ENCODE peak calls at places on chromosomes 3 and 15, in six cellular contexts. A, P, X, E, M and W are unnamed samples.
A peak's percentile ranks its signal among the peaks of the same experiment; 100 is the strongest.

GRCh38 chr3:55664387-55664786 is 177.3 kb upstream of the WNT5A start:
- DNase-seq in A (no peak), P (no peak), X (no peak), E (no peak), M (no peak), W (peak; percentile 58)

GRCh38 chr3:16304065-16305010 is 39.3 kb downstream of the OXNAD1 start:
- DNase-seq in A (no peak), P (no peak), X (no peak), E (no peak), M (no peak), W (peak; percentile 24)

GRCh38 chr15:65077981-65078352 is 1.4 kb downstream of the KBTBD13 start:
- DNase-seq in A (peak; percentile 2), P (no peak), X (no peak), E (no peak), M (peak; percentile 26), W (peak; percentile 26)

GRCh38 chr15:45606841-45607240 is 19.7 kb downstream of the BLOC1S6 start:
- DNase-seq in A (no peak), P (no peak), X (no peak), E (no peak), M (no peak), W (no peak)

GRCh38 chr15:40331637-40332036 is 8.1 kb downstream of the INAFM2 start:
- DNase-seq in A (no peak), P (no peak), X (no peak), E (no peak), M (no peak), W (no peak)

GRCh38 chr15:44654858-44655257 is 8.6 kb downstream of the SPG11 start:
- DNase-seq in A (no peak), P (no peak), X (no peak), E (no peak), M (no peak), W (no peak)

GRCh38 chr3:71345429-71346027 is 238.0 kb downstream of the FOXP1 start:
- DNase-seq in A (no peak), P (no peak), X (no peak), E (no peak), M (no peak), W (no peak)

GRCh38 chr3:46087871-46088270 is 60.6 kb upstream of the XCR1 start:
- DNase-seq in A (no peak), P (no peak), X (no peak), E (no peak), M (no peak), W (no peak)

GRCh38 chr3:102979682-102980378 is 545.0 kb downstream of the ZPLD1 start:
- DNase-seq in A (no peak), P (no peak), X (no peak), E (no peak), M (no peak), W (peak; percentile 2)

GRCh38 chr3:172152869-172153268 is 113.5 kb downstream of the FNDC3B start:
- DNase-seq in A (no peak), P (no peak), X (no peak), E (no peak), M (no peak), W (no peak)

GRCh38 chr3:132898131-132898530 is 140.1 kb upstream of the TMEM108 start:
- DNase-seq in A (no peak), P (no peak), X (no peak), E (no peak), M (no peak), W (no peak)

GRCh38 chr3:138638641-138639040 is 30.1 kb downstream of the FAIM start:
- DNase-seq in A (no peak), P (no peak), X (no peak), E (no peak), M (no peak), W (no peak)

GRCh38 chr15:45091161-45091560 is 22.8 kb downstream of the DUOX2 start:
- DNase-seq in A (no peak), P (no peak), X (no peak), E (no peak), M (no peak), W (no peak)

GRCh38 chr3:110419096-110419495 is 652.5 kb upstream of the NECTIN3 start:
- DNase-seq in A (no peak), P (no peak), X (no peak), E (no peak), M (no peak), W (peak; percentile 4)

GRCh38 chr15:65249641-65250040 is 37.0 kb downstream of the PARP16 start:
- DNase-seq in A (peak; percentile 26), P (no peak), X (no peak), E (no peak), M (no peak), W (no peak)

GRCh38 chr3:62833538-62833937 is 41.7 kb downstream of the CADPS start:
- DNase-seq in A (no peak), P (no peak), X (no peak), E (no peak), M (no peak), W (peak; percentile 31)

GRCh38 chr15:31452595-31453557 is 126.2 kb downstream of the KLF13 start:
- DNase-seq in A (no peak), P (no peak), X (no peak), E (no peak), M (no peak), W (no peak)

GRCh38 chr15:29934251-29934650 is 112.0 kb upstream of the TJP1 start:
- DNase-seq in A (no peak), P (no peak), X (no peak), E (no peak), M (no peak), W (no peak)

GRCh38 chr15:99239545-99240198 is 9.7 kb downstream of the TTC23 start:
- DNase-seq in A (no peak), P (no peak), X (no peak), E (no peak), M (no peak), W (peak; percentile 11)

GRCh38 chr3:31680072-31680870 is 147.5 kb downstream of the STT3B start:
- DNase-seq in A (no peak), P (no peak), X (no peak), E (no peak), M (no peak), W (no peak)

GRCh38 chr15:77122576-77122975 is 51.7 kb upstream of the TSPAN3 start:
- DNase-seq in A (no peak), P (no peak), X (no peak), E (no peak), M (no peak), W (no peak)

GRCh38 chr3:130839815-130840214 is 54.1 kb upstream of the ATP2C1 start:
- DNase-seq in A (no peak), P (no peak), X (peak; percentile 67), E (no peak), M (peak; percentile 64), W (peak; percentile 56)

GRCh38 chr15:50182233-50183013 is 427 bp downstream of the SLC27A2 start:
- DNase-seq in A (no peak), P (no peak), X (peak; percentile 43), E (no peak), M (peak; percentile 9), W (peak; percentile 76)

GRCh38 chr3:110344897-110345767 is 726.5 kb upstream of the NECTIN3 start:
- DNase-seq in A (no peak), P (no peak), X (no peak), E (no peak), M (no peak), W (no peak)

GRCh38 chr3:5806192-5806591 is 618.7 kb downstream of the EDEM1 start:
- DNase-seq in A (no peak), P (no peak), X (no peak), E (no peak), M (no peak), W (peak; percentile 14)

GRCh38 chr15:70236306-70237103 is 138.8 kb upstream of the TLE3 start:
- DNase-seq in A (no peak), P (no peak), X (no peak), E (no peak), M (no peak), W (no peak)

GRCh38 chr3:157718835-157719234 is 215.6 kb upstream of the VEPH1 start:
- DNase-seq in A (no peak), P (no peak), X (no peak), E (no peak), M (no peak), W (peak; percentile 16)